ENCODE peak calls at places on chromosomes 4 and X, in five cellular contexts. Q is gastrocnemius medialis, R is AG04449, I is kidney epithelial cell, L is A549. J is an unnamed sample.

GRCh38 chr4:139740531-139741041 is 75.0 kb downstream of the MGST2 start:
- DNase-seq in R (peak), Q (peak), L (peak), I (no peak), J (peak)

GRCh38 chrX:23900220-23900797 is 7.4 kb downstream of the APOO start:
- DNase-seq in I (no peak), R (no peak), L (no peak), Q (peak), J (no peak)

GRCh38 chr4:76001760-76002159 is 5.5 kb downstream of the CXCL9 start:
- DNase-seq in R (no peak), L (no peak), I (no peak), Q (no peak), J (no peak)

GRCh38 chr4:55107054-55107453 is 18.3 kb downstream of the KDR start:
- DNase-seq in L (no peak), Q (no peak), R (no peak), I (no peak), J (no peak)

GRCh38 chr4:98501383-98501782 is 157.0 kb downstream of the TSPAN5 start:
- DNase-seq in L (no peak), R (no peak), I (no peak), Q (no peak), J (no peak)

GRCh38 chrX:40721489-40722106 is 13.7 kb downstream of the MED14 start:
- DNase-seq in L (no peak), R (no peak), I (no peak), Q (no peak), J (no peak)

GRCh38 chr4:54588404-54588803 is 69.4 kb upstream of the KIT start:
- DNase-seq in R (no peak), Q (no peak), I (no peak), L (no peak), J (no peak)

GRCh38 chr4:63728480-63729177 is 680.6 kb downstream of the TECRL start:
- DNase-seq in R (no peak), I (no peak), L (no peak), Q (no peak), J (no peak)

GRCh38 chr4:25020240-25020639 is 10.5 kb downstream of the LGI2 start:
- DNase-seq in L (peak), Q (no peak), R (peak), I (no peak), J (no peak)

GRCh38 chr4:2301221-2301642 is 39.3 kb upstream of the MXD4 start:
- DNase-seq in Q (no peak), R (no peak), I (no peak), L (no peak), J (no peak)

DNA sequence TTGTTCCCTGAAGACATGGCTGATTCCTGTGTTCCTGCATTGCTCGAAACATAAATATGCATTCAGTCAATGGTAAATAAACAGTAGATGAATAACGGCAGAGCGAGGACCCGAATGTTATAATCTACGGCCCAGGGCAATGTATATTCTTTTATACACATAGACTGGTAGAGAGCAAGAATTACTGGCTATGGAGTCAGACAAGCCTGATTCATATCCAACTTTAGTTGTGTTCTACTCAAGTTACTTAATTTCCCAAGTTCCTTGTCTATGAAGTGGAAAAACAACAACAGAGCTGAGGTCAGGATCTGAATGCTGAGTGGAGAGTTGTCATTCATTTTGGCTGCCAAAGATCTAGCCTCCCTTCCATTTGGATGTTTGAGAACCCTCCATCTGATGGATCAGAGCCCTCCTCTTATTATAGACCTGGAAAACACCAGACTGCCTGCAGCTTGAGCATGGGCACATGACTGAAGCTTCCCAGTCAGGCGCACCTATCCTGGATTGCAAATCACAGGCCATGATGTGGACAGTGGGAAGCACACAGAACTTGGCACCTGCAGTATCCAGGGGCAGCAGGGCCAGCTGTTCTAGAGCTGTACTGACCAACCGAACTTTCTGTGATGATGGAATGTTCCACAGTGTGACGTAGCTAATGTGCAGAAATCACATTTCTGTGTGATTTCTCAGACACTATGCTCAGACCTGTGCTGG is 80.1 kb downstream of the FAM184B start:
- DNase-seq in Q (peak), R (no peak), I (no peak), L (no peak), J (no peak)
- H3K4me3 ChIP-seq in Q (no peak), R (no peak), I (no peak), L (no peak), J (no peak)

GRCh38 chr4:169045862-169046584 is 36.0 kb upstream of the CBR4 start:
- DNase-seq in R (no peak), Q (no peak), L (no peak), I (no peak), J (no peak)
- TF ChIP-seq CTCF in R (no peak), Q (no peak), L (no peak), I (no peak), J (no peak)

GRCh38 chr4:173669460-173670179 is 139.6 kb upstream of the HAND2 start:
- DNase-seq in I (no peak), Q (no peak), L (no peak), R (no peak), J (no peak)
- H3K4me3 ChIP-seq in I (no peak), Q (no peak), L (no peak), R (no peak), J (no peak)

GRCh38 chrX:107626916-107627315 is 1.4 kb upstream of the PRPS1 start:
- DNase-seq in I (no peak), R (no peak), Q (no peak), L (no peak), J (no peak)

GRCh38 chrX:107627792-107628661 is at the start of gene PRPS1:
- DNase-seq in Q (peak), I (peak), R (peak), L (peak), J (peak)

GRCh38 chrX:107630031-107630689 is 1.9 kb downstream of the PRPS1 start:
- DNase-seq in R (no peak), Q (no peak), L (no peak), I (no peak), J (no peak)

GRCh38 chrX:107628662-107629532 is 587 bp downstream of the PRPS1 start:
- DNase-seq in Q (peak), I (no peak), L (peak), R (no peak), J (no peak)

GRCh38 chrX:107629533-107629909 is 1.2 kb downstream of the PRPS1 start:
- DNase-seq in L (peak), Q (no peak), I (no peak), R (no peak), J (no peak)
- TF ChIP-seq CTCF in L (peak), Q (peak), I (peak), R (peak), J (peak)

DNA sequence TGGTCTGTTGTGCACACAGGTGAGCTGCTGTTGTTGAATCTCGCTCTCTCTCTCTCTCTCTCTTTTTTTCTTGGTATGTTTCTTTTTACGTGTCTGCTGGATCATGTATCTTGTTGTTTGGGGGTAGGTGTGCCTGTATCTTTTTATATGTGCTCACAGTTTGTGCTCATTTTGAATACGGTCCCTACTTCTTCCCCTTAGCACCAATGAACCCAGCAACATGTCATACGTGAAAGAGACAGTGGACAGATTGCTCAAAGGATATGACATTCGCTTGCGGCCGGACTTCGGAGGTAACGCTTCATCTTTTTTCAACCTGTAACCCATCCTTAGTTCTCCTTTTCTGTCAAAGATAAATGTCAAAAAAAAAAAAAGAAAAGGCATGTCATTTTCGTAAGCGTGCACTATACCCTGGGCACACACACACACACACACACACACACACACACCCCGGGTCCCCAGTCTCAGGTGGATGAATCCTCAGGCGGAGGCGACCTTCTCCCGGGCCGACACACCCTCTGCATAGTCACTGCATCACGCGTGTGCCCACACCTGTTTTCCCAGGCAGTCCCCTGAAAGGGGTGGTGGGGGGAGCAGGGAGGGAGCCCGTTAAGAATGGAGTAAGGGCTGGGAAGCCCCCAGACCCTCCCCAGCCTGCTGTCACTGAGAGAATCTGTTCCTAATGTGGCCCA is 492 bp downstream of the GABRB1 start:
- DNase-seq in R (no peak), L (no peak), I (no peak), Q (no peak), J (no peak)
- H3K4me3 ChIP-seq in R (peak), L (peak), I (peak), Q (peak), J (peak)

GRCh38 chr4:23779422-23779821 is 110.4 kb downstream of the PPARGC1A start:
- DNase-seq in L (no peak), Q (no peak), I (no peak), R (no peak), J (no peak)

GRCh38 chr4:23779839-23780238 is 110.0 kb downstream of the PPARGC1A start:
- DNase-seq in R (no peak), Q (no peak), L (no peak), I (no peak), J (no peak)

GRCh38 chr4:23773884-23774636 is 115.8 kb downstream of the PPARGC1A start:
- DNase-seq in R (no peak), Q (no peak), I (no peak), L (no peak), J (no peak)

GRCh38 chr4:23774932-23775331 is 114.9 kb downstream of the PPARGC1A start:
- DNase-seq in L (no peak), I (no peak), Q (no peak), R (no peak), J (no peak)

GRCh38 chr4:23775694-23776093 is 114.2 kb downstream of the PPARGC1A start:
- DNase-seq in Q (no peak), R (no peak), L (no peak), I (no peak), J (no peak)
- TF ChIP-seq CTCF in Q (no peak), R (no peak), L (no peak), I (peak), J (no peak)

DNA sequence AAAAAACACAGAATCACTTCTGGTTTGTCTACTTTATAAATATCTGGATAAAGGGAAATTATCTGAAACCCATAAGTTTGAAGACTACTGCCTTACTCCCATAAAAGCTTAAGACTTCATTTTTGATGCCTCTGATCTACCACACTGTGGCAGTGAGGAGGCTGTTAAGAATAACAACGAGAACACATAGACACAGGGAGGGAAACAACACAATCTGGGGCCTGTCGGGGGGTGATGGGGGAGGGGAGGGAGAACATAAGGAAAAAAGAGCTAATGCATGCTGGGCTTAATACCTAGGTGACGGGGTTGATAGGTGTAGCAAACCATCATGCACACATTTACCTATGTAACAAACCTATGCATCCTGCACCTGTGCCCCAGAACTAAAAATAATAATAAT is 573.7 kb downstream of the GBA3 start:
- DNase-seq in L (no peak), Q (no peak), I (no peak), R (no peak), J (no peak)
- H3K4me3 ChIP-seq in L (no peak), Q (no peak), I (no peak), R (no peak), J (no peak)

GRCh38 chr4:48269861-48270515 is 350 bp upstream of the TEC start:
- DNase-seq in R (no peak), I (no peak), L (peak), Q (peak), J (no peak)
- TF ChIP-seq CTCF in R (peak), I (peak), L (no peak), Q (peak), J (peak)

J was measured in HFF-Myc.